ENCODE peak calls at places on chromosomes 13 and 19, in eight cellular contexts. One of them, this sample, is unnamed.

GRCh38 chr13:47268270-47268669 is 371.4 kb upstream of the HTR2A start:
- DNase-seq in cardiac fibroblast: no peak
- DNase-seq in retinal pigment epithelial cell: no peak
- DNase-seq in bronchial epithelial cell: no peak
- DNase-seq in lower leg skin: no peak
- DNase-seq in fibroblast of mammary gland: no peak
- DNase-seq in lung: no peak
- DNase-seq in A549: no peak
- DNase-seq in this sample: no peak

GRCh38 chr13:100520936-100521765 is 67.4 kb downstream of the GGACT start:
- DNase-seq in lower leg skin: no peak
- DNase-seq in lung: no peak
- DNase-seq in cardiac fibroblast: no peak
- DNase-seq in bronchial epithelial cell: no peak
- DNase-seq in A549: no peak
- DNase-seq in fibroblast of mammary gland: no peak
- DNase-seq in retinal pigment epithelial cell: no peak
- DNase-seq in this sample: no peak

GRCh38 chr13:20090349-20090748 is 70.5 kb downstream of the GJA3 start:
- DNase-seq in fibroblast of mammary gland: peak; percentile 9
- DNase-seq in cardiac fibroblast: peak; percentile 20
- DNase-seq in retinal pigment epithelial cell: no peak
- DNase-seq in lower leg skin: no peak
- DNase-seq in bronchial epithelial cell: peak; percentile 11
- DNase-seq in lung: no peak
- DNase-seq in A549: peak; percentile 7
- DNase-seq in this sample: no peak

GRCh38 chr19:46495789-46496099 is at the start of gene PNMA8B:
- DNase-seq in lung: no peak
- DNase-seq in A549: no peak
- DNase-seq in cardiac fibroblast: peak; percentile 61
- DNase-seq in fibroblast of mammary gland: no peak
- DNase-seq in bronchial epithelial cell: peak; percentile 78
- DNase-seq in lower leg skin: no peak
- DNase-seq in retinal pigment epithelial cell: no peak
- DNase-seq in this sample: peak; percentile 32

GRCh38 chr13:59490651-59491050 is 673.1 kb downstream of the DIAPH3 start:
- DNase-seq in fibroblast of mammary gland: no peak
- DNase-seq in A549: no peak
- DNase-seq in bronchial epithelial cell: peak; percentile 5
- DNase-seq in lower leg skin: no peak
- DNase-seq in retinal pigment epithelial cell: no peak
- DNase-seq in lung: no peak
- DNase-seq in cardiac fibroblast: no peak
- DNase-seq in this sample: no peak

GRCh38 chr13:23381877-23382276 is 51.6 kb downstream of the SACS start:
- DNase-seq in cardiac fibroblast: peak; percentile 15
- DNase-seq in A549: no peak
- DNase-seq in fibroblast of mammary gland: no peak
- DNase-seq in bronchial epithelial cell: no peak
- DNase-seq in lung: no peak
- DNase-seq in retinal pigment epithelial cell: no peak
- DNase-seq in lower leg skin: no peak
- DNase-seq in this sample: no peak

GRCh38 chr19:4639531-4640246 is 373 bp downstream of the TNFAIP8L1 start:
- DNase-seq in bronchial epithelial cell: no peak
- DNase-seq in retinal pigment epithelial cell: no peak
- DNase-seq in lower leg skin: peak; percentile 91
- DNase-seq in cardiac fibroblast: peak; percentile 31
- DNase-seq in A549: no peak
- DNase-seq in fibroblast of mammary gland: no peak
- DNase-seq in lung: no peak
- DNase-seq in this sample: no peak

GRCh38 chr19:4405977-4406376 is 3.5 kb downstream of the CHAF1A start:
- DNase-seq in bronchial epithelial cell: no peak
- DNase-seq in fibroblast of mammary gland: no peak
- DNase-seq in retinal pigment epithelial cell: no peak
- DNase-seq in cardiac fibroblast: no peak
- DNase-seq in A549: no peak
- DNase-seq in lower leg skin: no peak
- DNase-seq in lung: no peak
- DNase-seq in this sample: no peak

GRCh38 chr13:88051746-88052482 is 380.7 kb downstream of the SLITRK5 start:
- DNase-seq in fibroblast of mammary gland: no peak
- DNase-seq in lower leg skin: no peak
- DNase-seq in A549: no peak
- DNase-seq in cardiac fibroblast: no peak
- DNase-seq in bronchial epithelial cell: no peak
- DNase-seq in lung: no peak
- DNase-seq in retinal pigment epithelial cell: no peak
- DNase-seq in this sample: no peak

GRCh38 chr19:5667751-5668271 is 12.5 kb downstream of the MICOS13 start:
- DNase-seq in retinal pigment epithelial cell: no peak
- DNase-seq in bronchial epithelial cell: no peak
- DNase-seq in lower leg skin: no peak
- DNase-seq in fibroblast of mammary gland: no peak
- DNase-seq in A549: no peak
- DNase-seq in cardiac fibroblast: no peak
- DNase-seq in lung: no peak
- DNase-seq in this sample: no peak

GRCh38 chr19:38618590-38619360 is at the start of gene EIF3K:
- DNase-seq in A549: peak; percentile 100
- DNase-seq in bronchial epithelial cell: peak; percentile 97
- DNase-seq in retinal pigment epithelial cell: peak; percentile 93
- DNase-seq in fibroblast of mammary gland: peak; percentile 99
- DNase-seq in lung: peak; percentile 98
- DNase-seq in lower leg skin: peak; percentile 100
- DNase-seq in cardiac fibroblast: peak; percentile 99
- DNase-seq in this sample: peak; percentile 98
- TF ChIP-seq CTCF in A549: no peak
- TF ChIP-seq CTCF in bronchial epithelial cell: no peak
- TF ChIP-seq CTCF in retinal pigment epithelial cell: no peak
- TF ChIP-seq CTCF in fibroblast of mammary gland: no peak
- TF ChIP-seq CTCF in lung: no peak
- TF ChIP-seq CTCF in lower leg skin: no peak
- TF ChIP-seq CTCF in cardiac fibroblast: no peak
- TF ChIP-seq CTCF in this sample: no peak

GRCh38 chr19:35545855-35546381 is 492 bp downstream of the TMEM147 start:
- DNase-seq in cardiac fibroblast: peak; percentile 31
- DNase-seq in fibroblast of mammary gland: no peak
- DNase-seq in A549: peak; percentile 58
- DNase-seq in lung: peak; percentile 54
- DNase-seq in bronchial epithelial cell: no peak
- DNase-seq in retinal pigment epithelial cell: no peak
- DNase-seq in lower leg skin: no peak
- DNase-seq in this sample: no peak

GRCh38 chr19:35549174-35549788 is 3.9 kb downstream of the TMEM147 start:
- DNase-seq in A549: peak; percentile 88
- DNase-seq in fibroblast of mammary gland: peak; percentile 69
- DNase-seq in cardiac fibroblast: peak; percentile 77
- DNase-seq in retinal pigment epithelial cell: no peak
- DNase-seq in bronchial epithelial cell: peak; percentile 42
- DNase-seq in lung: peak; percentile 67
- DNase-seq in lower leg skin: peak; percentile 87
- DNase-seq in this sample: peak; percentile 66

GRCh38 chr19:35544110-35544802 is 1.2 kb upstream of the TMEM147 start:
- DNase-seq in A549: no peak
- DNase-seq in fibroblast of mammary gland: no peak
- DNase-seq in bronchial epithelial cell: no peak
- DNase-seq in retinal pigment epithelial cell: no peak
- DNase-seq in lung: no peak
- DNase-seq in cardiac fibroblast: no peak
- DNase-seq in lower leg skin: peak; percentile 83
- DNase-seq in this sample: no peak

GRCh38 chr19:35545001-35545854 is at the start of gene TMEM147:
- DNase-seq in A549: peak; percentile 95
- DNase-seq in lower leg skin: peak; percentile 98
- DNase-seq in cardiac fibroblast: peak; percentile 90
- DNase-seq in bronchial epithelial cell: peak; percentile 58
- DNase-seq in retinal pigment epithelial cell: peak; percentile 56
- DNase-seq in fibroblast of mammary gland: peak; percentile 81
- DNase-seq in lung: peak; percentile 91
- DNase-seq in this sample: peak; percentile 83

DNA sequence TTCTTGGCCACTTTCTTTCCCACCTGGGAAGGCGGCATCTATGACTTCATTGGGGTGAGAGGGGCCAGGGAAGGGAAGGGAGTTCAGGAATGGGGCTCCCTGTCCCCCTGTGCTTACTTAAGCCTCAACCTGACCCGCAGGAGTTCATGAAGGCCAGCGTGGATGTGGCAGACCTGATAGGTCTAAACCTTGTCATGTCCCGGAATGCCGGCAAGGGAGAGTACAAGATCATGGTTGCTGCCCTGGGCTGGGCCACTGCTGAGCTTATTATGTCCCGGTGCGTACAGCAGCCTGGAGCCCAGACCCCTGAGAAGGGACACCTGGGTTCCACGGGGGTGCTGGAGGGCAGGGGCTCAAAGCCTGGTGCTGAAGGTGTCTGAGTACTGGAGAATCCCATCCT is 1.1 kb downstream of the TMEM147 start:
- DNase-seq in bronchial epithelial cell: no peak
- DNase-seq in lower leg skin: peak; percentile 72
- DNase-seq in lung: no peak
- DNase-seq in A549: no peak
- DNase-seq in retinal pigment epithelial cell: no peak
- DNase-seq in fibroblast of mammary gland: no peak
- DNase-seq in cardiac fibroblast: no peak
- DNase-seq in this sample: no peak
- H3K4me3 ChIP-seq in bronchial epithelial cell: peak overlapping the region; percentile 72
- H3K4me3 ChIP-seq in lower leg skin: no peak overlapping the region
- H3K4me3 ChIP-seq in lung: no peak overlapping the region
- H3K4me3 ChIP-seq in A549: peak overlapping the region; percentile 86
- H3K4me3 ChIP-seq in retinal pigment epithelial cell: peak overlapping the region; percentile 91
- H3K4me3 ChIP-seq in fibroblast of mammary gland: peak overlapping the region; percentile 87
- H3K4me3 ChIP-seq in cardiac fibroblast: peak overlapping the region; percentile 94
- H3K4me3 ChIP-seq in this sample: peak overlapping the region; percentile 86

GRCh38 chr13:82477436-82477835 is 1404.8 kb downstream of the SLITRK1 start:
- DNase-seq in fibroblast of mammary gland: no peak
- DNase-seq in bronchial epithelial cell: no peak
- DNase-seq in lower leg skin: no peak
- DNase-seq in cardiac fibroblast: no peak
- DNase-seq in retinal pigment epithelial cell: no peak
- DNase-seq in lung: no peak
- DNase-seq in A549: no peak
- DNase-seq in this sample: no peak

GRCh38 chr13:82480415-82480814 is 1401.9 kb downstream of the SLITRK1 start:
- DNase-seq in lung: no peak
- DNase-seq in bronchial epithelial cell: peak; percentile 5
- DNase-seq in fibroblast of mammary gland: peak; percentile 2
- DNase-seq in lower leg skin: no peak
- DNase-seq in retinal pigment epithelial cell: no peak
- DNase-seq in A549: no peak
- DNase-seq in cardiac fibroblast: no peak
- DNase-seq in this sample: no peak
- TF ChIP-seq CTCF in lung: no peak
- TF ChIP-seq CTCF in bronchial epithelial cell: no peak
- TF ChIP-seq CTCF in fibroblast of mammary gland: peak; percentile 25
- TF ChIP-seq CTCF in lower leg skin: no peak
- TF ChIP-seq CTCF in retinal pigment epithelial cell: peak; percentile 48
- TF ChIP-seq CTCF in A549: no peak
- TF ChIP-seq CTCF in cardiac fibroblast: no peak
- TF ChIP-seq CTCF in this sample: no peak

DNA sequence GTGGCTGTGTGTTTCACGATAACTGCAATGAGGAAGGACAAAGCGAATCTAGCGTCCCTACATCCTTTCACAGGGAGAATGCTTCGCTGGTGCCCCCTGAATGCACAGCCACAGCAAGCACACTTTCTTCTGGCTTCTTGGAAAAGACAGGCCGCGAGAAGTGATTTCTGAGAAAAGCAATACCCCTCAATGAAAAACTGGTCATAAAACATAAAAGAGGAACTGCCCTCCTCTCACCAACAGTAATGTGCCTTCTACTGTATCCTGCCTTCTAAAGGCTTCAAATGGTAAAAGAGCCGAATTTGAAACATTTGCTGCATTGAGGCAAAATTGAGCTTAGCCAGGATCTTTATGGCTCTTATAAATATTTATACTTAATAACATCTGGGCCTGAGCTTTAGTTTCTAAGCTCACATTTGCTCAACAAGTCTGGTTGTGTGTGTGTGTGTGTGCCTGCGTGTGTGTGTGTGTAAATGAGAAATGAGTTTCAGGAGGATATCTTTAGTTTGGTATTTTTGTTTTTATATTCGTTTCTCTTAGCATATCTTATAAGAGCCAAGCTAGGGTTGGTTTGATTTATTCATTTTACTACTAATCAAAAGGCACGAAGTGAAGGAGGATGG is 246.1 kb upstream of the MAB21L1 start:
- DNase-seq in bronchial epithelial cell: no peak
- DNase-seq in fibroblast of mammary gland: no peak
- DNase-seq in A549: no peak
- DNase-seq in lung: no peak
- DNase-seq in retinal pigment epithelial cell: no peak
- DNase-seq in lower leg skin: peak; percentile 45
- DNase-seq in cardiac fibroblast: no peak
- DNase-seq in this sample: peak; percentile 59
- H3K4me3 ChIP-seq in bronchial epithelial cell: no peak overlapping the region
- H3K4me3 ChIP-seq in fibroblast of mammary gland: no peak overlapping the region
- H3K4me3 ChIP-seq in A549: no peak overlapping the region
- H3K4me3 ChIP-seq in lung: no peak overlapping the region
- H3K4me3 ChIP-seq in retinal pigment epithelial cell: no peak overlapping the region
- H3K4me3 ChIP-seq in lower leg skin: no peak overlapping the region
- H3K4me3 ChIP-seq in cardiac fibroblast: no peak overlapping the region
- H3K4me3 ChIP-seq in this sample: no peak overlapping the region

This sample was measured in AG10803.